ENCODE peak calls at places on chromosome 6, in eight cellular contexts. Y is A549, S is lower leg skin, K is uterus, A is right lobe of liver, L is IMR-90, P is heart left ventricle, J is K562. Z is an unnamed sample.

GRCh38 chr6:44297063-44298038 is 15.8 kb downstream of the AARS2 start:
- DNase-seq in Y (no peak), S (peak), K (peak), A (peak), L (peak), P (peak), J (peak), Z (no peak)

GRCh38 chr6:139882234-139882633 is 507.8 kb upstream of the CITED2 start:
- DNase-seq in Y (no peak), S (no peak), K (no peak), A (no peak), L (peak), P (no peak), J (no peak), Z (no peak)

GRCh38 chr6:28814032-28814976 is 109.5 kb downstream of the TRIM27 start:
- DNase-seq in Y (no peak), S (no peak), K (no peak), A (no peak), L (no peak), P (no peak), J (no peak), Z (no peak)

GRCh38 chr6:26624557-26624956 is 27.8 kb downstream of the ABT1 start:
- DNase-seq in Y (no peak), S (no peak), K (no peak), A (no peak), L (no peak), P (no peak), J (no peak), Z (no peak)

GRCh38 chr6:77425676-77426075 is 37.6 kb downstream of the HTR1B start:
- DNase-seq in Y (no peak), S (no peak), K (no peak), A (no peak), L (peak), P (no peak), J (no peak), Z (no peak)

GRCh38 chr6:150182460-150183078 is 39.7 kb downstream of the PPP1R14C start:
- DNase-seq in Y (no peak), S (no peak), K (no peak), A (no peak), L (no peak), P (no peak), J (no peak), Z (no peak)

GRCh38 chr6:134553941-134554340 is 236.0 kb upstream of the SGK1 start:
- DNase-seq in Y (no peak), S (no peak), K (no peak), A (no peak), L (peak), P (no peak), J (no peak), Z (no peak)

GRCh38 chr6:20202070-20202658 is 10.1 kb downstream of the MBOAT1 start:
- DNase-seq in Y (peak), S (no peak), K (no peak), A (no peak), L (peak), P (no peak), J (no peak), Z (no peak)

GRCh38 chr6:138528137-138528536 is 28.8 kb upstream of the NHSL1 start:
- DNase-seq in Y (no peak), S (no peak), K (no peak), A (no peak), L (peak), P (no peak), J (no peak), Z (no peak)

GRCh38 chr6:144283781-144284473 is 1.2 kb upstream of the UTRN start:
- DNase-seq in Y (no peak), S (no peak), K (no peak), A (no peak), L (peak), P (no peak), J (no peak), Z (no peak)

GRCh38 chr6:106918128-106918527 is 56.4 kb downstream of the CD24 start:
- DNase-seq in Y (no peak), S (no peak), K (no peak), A (no peak), L (no peak), P (no peak), J (no peak), Z (no peak)

GRCh38 chr6:31797607-31798006 is 2.1 kb upstream of the VARS1 start:
- DNase-seq in Y (no peak), S (no peak), K (no peak), A (no peak), L (no peak), P (no peak), J (no peak), Z (no peak)

GRCh38 chr6:108133594-108134179 is 32.1 kb upstream of the NR2E1 start:
- DNase-seq in Y (peak), S (peak), K (peak), A (peak), L (peak), P (peak), J (peak), Z (no peak)

GRCh38 chr6:113428702-113429101 is 428.4 kb upstream of the MARCKS start:
- DNase-seq in Y (no peak), S (no peak), K (no peak), A (no peak), L (peak), P (no peak), J (no peak), Z (no peak)

GRCh38 chr6:161631676-161632194 is 357.9 kb upstream of the AGPAT4 start:
- DNase-seq in Y (no peak), S (no peak), K (no peak), A (no peak), L (no peak), P (no peak), J (no peak), Z (no peak)

GRCh38 chr6:116101790-116102189 is 1.1 kb downstream of the NT5DC1 start:
- DNase-seq in Y (no peak), S (no peak), K (no peak), A (no peak), L (no peak), P (no peak), J (no peak), Z (no peak)

GRCh38 chr6:116101298-116101718 is 655 bp downstream of the NT5DC1 start:
- DNase-seq in Y (no peak), S (no peak), K (no peak), A (no peak), L (no peak), P (no peak), J (peak), Z (no peak)

GRCh38 chr6:116100419-116101297 is at the start of gene NT5DC1:
- DNase-seq in Y (peak), S (peak), K (peak), A (peak), L (peak), P (peak), J (peak), Z (no peak)

GRCh38 chr6:116105247-116105646 is 4.6 kb downstream of the NT5DC1 start:
- DNase-seq in Y (no peak), S (no peak), K (no peak), A (no peak), L (no peak), P (no peak), J (no peak), Z (no peak)

GRCh38 chr6:116102856-116103255 is 2.2 kb downstream of the NT5DC1 start:
- DNase-seq in Y (no peak), S (no peak), K (no peak), A (no peak), L (no peak), P (no peak), J (no peak), Z (no peak)
- TF ChIP-seq POLR2A in Y (no peak), S (no peak), K (no peak), A (no peak), L (no peak), P (no peak), J (no peak), Z (no peak)

GRCh38 chr6:11205721-11206120 is 26.7 kb downstream of the NEDD9 start:
- DNase-seq in Y (no peak), S (no peak), K (no peak), A (no peak), L (no peak), P (no peak), J (no peak), Z (peak)
- TF ChIP-seq CTCF in Y (no peak), S (no peak), K (no peak), A (no peak), L (no peak), P (no peak), J (no peak), Z (no peak)

DNA sequence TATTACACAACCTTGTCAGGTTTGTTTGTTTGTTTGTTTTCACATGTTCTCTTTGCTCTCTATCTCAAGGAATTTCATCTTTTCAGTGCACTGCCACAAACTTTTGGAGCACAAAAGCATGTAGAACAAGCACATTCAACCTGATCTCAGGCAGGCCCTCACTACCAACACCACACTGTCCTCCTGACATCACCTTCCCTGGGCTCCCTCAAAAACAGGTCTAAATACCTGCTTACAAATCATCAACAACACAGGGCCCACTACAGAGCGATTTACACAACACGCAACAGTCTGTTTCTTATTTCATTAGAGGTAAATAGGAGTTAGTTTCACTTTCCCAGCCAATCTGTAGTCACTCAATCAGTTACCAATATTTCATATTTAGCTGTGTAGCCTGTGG is 241.4 kb downstream of the EPHA7 start:
- DNase-seq in Y (no peak), S (no peak), K (no peak), A (no peak), L (no peak), P (no peak), J (no peak), Z (no peak)
- H3K4me3 ChIP-seq in Y (no peak), S (no peak), K (no peak), A (no peak), L (no peak), P (no peak), J (no peak), Z (no peak)

DNA sequence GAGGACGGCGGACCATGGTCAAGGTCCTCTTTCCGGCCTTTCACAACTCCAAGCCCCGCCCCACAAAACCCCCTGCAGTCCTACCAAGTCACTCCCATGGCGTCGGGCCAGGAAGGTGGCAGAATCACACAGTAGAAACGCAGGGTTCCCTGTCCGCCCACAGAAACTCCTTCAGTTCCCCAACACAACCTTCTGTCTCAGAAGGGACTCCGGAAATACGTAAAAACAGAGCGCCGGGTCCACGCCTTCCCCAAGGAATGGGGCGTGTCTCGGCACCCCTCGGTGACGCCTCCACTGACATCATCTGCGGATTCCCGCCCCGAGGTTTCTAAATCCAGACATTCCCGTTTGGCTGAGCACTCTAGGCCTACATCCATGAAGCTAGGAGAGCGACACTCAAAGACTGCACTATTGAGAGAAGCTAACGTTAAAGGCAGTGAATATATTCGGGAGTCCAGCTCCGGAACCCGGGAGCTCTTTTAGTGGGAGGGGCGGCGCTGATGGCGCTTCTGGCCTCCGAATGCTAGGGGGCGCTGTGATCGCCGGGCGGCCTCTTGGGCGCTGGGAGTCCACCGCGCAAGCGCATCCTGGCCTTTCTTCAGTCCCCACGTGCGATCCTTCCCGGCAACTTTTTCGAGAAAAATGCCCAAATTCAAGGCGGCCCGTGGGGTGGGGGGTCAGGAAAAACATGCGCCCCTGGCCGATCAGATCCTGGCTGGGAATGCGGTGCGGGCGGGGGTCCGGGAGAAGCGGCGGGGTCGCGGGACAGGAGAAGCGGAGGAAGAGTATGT is at the start of the genes BYSL and MED20:
- DNase-seq in Y (peak), S (peak), K (peak), A (peak), L (peak), P (peak), J (peak), Z (no peak)
- TF ChIP-seq POLR2A in Y (no peak), S (no peak), K (peak), A (peak), L (peak), P (peak), J (peak), Z (peak)

GRCh38 chr6:111027219-111027618 is 45.4 kb downstream of the RPF2 start:
- DNase-seq in Y (peak), S (no peak), K (no peak), A (no peak), L (no peak), P (no peak), J (no peak), Z (no peak)
- TF ChIP-seq CTCF in Y (no peak), S (no peak), K (no peak), A (peak), L (peak), P (no peak), J (peak), Z (no peak)

GRCh38 chr6:158642805-158643489 is 1.6 kb downstream of the DYNLT1 start:
- DNase-seq in Y (no peak), S (peak), K (no peak), A (no peak), L (peak), P (no peak), J (no peak), Z (no peak)

GRCh38 chr6:158644227-158645063 is at the start of gene DYNLT1:
- DNase-seq in Y (peak), S (peak), K (peak), A (peak), L (peak), P (peak), J (peak), Z (peak)

GRCh38 chr6:158640519-158640918 is 4.0 kb downstream of the DYNLT1 start:
- DNase-seq in Y (no peak), S (no peak), K (no peak), A (no peak), L (no peak), P (no peak), J (no peak), Z (no peak)

GRCh38 chr6:158639056-158639455 is 5.5 kb downstream of the DYNLT1 start:
- DNase-seq in Y (no peak), S (no peak), K (no peak), A (no peak), L (no peak), P (no peak), J (no peak), Z (no peak)

GRCh38 chr6:158642097-158642601 is 2.4 kb downstream of the DYNLT1 start:
- DNase-seq in Y (no peak), S (peak), K (peak), A (no peak), L (peak), P (no peak), J (no peak), Z (no peak)
- H3K4me3 ChIP-seq in Y (no peak), S (no peak), K (no peak), A (no peak), L (peak), P (peak), J (no peak), Z (no peak)

DNA sequence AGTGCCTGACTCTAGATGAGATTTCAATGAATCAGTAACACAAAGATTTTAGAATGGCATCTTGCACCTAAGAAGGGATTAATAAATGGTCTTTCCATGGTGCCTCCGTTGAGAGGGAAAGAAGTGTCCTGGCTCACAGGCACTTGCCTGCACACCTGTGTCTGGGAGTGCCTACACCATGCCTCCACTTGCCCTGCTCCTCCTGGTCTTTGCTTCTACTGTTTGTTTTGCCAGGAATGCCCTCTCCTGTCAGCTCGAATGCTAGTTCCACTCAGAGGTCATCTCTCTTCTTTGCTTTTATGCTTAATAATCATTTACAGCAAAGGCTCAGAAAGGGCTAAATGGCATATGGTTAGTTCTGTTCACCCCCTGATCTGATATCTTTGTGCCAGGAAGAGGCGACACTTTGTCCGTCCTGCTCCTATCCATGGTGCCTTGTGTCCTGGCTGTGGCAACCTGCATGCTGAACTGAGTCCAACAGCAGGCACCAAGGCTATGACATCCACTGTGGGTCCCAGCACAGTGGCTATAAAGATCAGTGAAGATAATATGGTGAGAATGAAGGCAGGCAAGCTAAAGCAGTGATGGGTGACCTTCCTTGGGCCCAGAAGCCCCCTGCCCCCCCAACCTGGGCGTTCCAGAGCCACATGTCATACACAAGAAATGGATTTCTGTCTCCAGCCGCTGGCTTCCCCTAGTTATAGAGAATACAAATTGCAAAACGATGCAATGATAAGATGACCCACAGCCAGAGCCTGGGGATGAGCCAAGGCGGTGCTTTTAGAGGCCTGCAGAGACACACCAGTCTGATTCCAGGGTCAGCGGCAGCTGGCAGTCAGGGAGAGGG is 1.4 kb downstream of the C6orf132 start:
- DNase-seq in Y (no peak), S (peak), K (no peak), A (no peak), L (no peak), P (no peak), J (no peak), Z (no peak)
- TF ChIP-seq POLR2A in Y (no peak), S (no peak), K (no peak), A (no peak), L (no peak), P (no peak), J (no peak), Z (no peak)

GRCh38 chr6:7341989-7342742 is 29.2 kb upstream of the SSR1 start:
- DNase-seq in Y (no peak), S (no peak), K (no peak), A (no peak), L (no peak), P (peak), J (peak), Z (no peak)
- TF ChIP-seq CTCF in Y (no peak), S (no peak), K (no peak), A (no peak), L (no peak), P (no peak), J (no peak), Z (no peak)

GRCh38 chr6:30100154-30100553 is 12.7 kb downstream of the TRIM31 start:
- DNase-seq in Y (no peak), S (no peak), K (no peak), A (no peak), L (no peak), P (no peak), J (no peak), Z (no peak)
- H3K4me3 ChIP-seq in Y (no peak), S (no peak), K (no peak), A (peak), L (no peak), P (peak), J (no peak), Z (peak)

Z was measured in vagina.